ENCODE peak calls at places on chromosome 1, in ten cellular contexts. B is progenitor cell of endocrine pancreas, V is uterus, T is tibial artery, F is mucosa of descending colon, R is ovary, O is MM.1S, Y is psoas muscle, L is dorsolateral prefrontal cortex, Q is GM10248. D is an unnamed sample.

GRCh38 chr1:16386454-16387113 is 19.5 kb downstream of the SZRD1 start:
- DNase-seq in Q (no peak), T (no peak), B (no peak), L (no peak), F (no peak), V (no peak), O (no peak), Y (peak; percentile 81), R (no peak), D (no peak)

GRCh38 chr1:45409243-45409642 is 69.0 kb upstream of the MUTYH start:
- DNase-seq in Q (no peak), L (no peak), Y (no peak), B (no peak), V (no peak), O (no peak), T (no peak), F (no peak), R (no peak), D (no peak)

GRCh38 chr1:37752583-37753471 is 12.1 kb downstream of the EPHA10 start:
- DNase-seq in L (no peak), Y (no peak), Q (peak; percentile 71), B (peak; percentile 53), R (no peak), V (no peak), F (peak; percentile 62), O (peak; percentile 47), T (no peak), D (no peak)

GRCh38 chr1:10663668-10664035 is 132.8 kb downstream of the CASZ1 start:
- DNase-seq in O (no peak), B (no peak), L (peak; percentile 74), F (no peak), Y (peak; percentile 75), V (peak; percentile 66), R (peak; percentile 58), T (peak; percentile 68), Q (no peak), D (peak; percentile 46)

GRCh38 chr1:247448107-247448778 is 9.7 kb downstream of the OR2B11 start:
- DNase-seq in Q (no peak), R (peak; percentile 53), L (peak; percentile 67), Y (peak; percentile 76), T (no peak), B (peak; percentile 48), F (peak; percentile 72), V (peak; percentile 57), O (no peak), D (no peak)

GRCh38 chr1:151056149-151056548 is 3.3 kb downstream of the CDC42SE1 start:
- DNase-seq in Y (no peak), B (no peak), L (no peak), V (no peak), R (no peak), F (no peak), O (peak; percentile 71), Q (no peak), T (no peak), D (no peak)

GRCh38 chr1:26225033-26225831 is 8.8 kb upstream of the CEP85 start:
- DNase-seq in T (peak; percentile 39), Y (peak; percentile 85), R (peak; percentile 55), V (peak; percentile 42), O (no peak), L (peak; percentile 81), B (peak; percentile 77), F (peak; percentile 82), Q (no peak), D (peak; percentile 42)

GRCh38 chr1:203536981-203537455 is 43.1 kb downstream of the OPTC start:
- DNase-seq in O (no peak), R (peak; percentile 49), T (peak; percentile 63), L (no peak), F (no peak), B (no peak), V (peak; percentile 81), Q (no peak), Y (no peak), D (no peak)

GRCh38 chr1:20322825-20323612 is 32.3 kb downstream of the VWA5B1 start:
- DNase-seq in O (no peak), F (no peak), V (no peak), R (no peak), T (no peak), Y (no peak), B (no peak), Q (no peak), L (no peak), D (no peak)

GRCh38 chr1:43634729-43635128 is 15.2 kb upstream of the KDM4A start:
- DNase-seq in Y (no peak), R (no peak), T (no peak), F (no peak), L (no peak), V (no peak), Q (no peak), B (no peak), O (no peak), D (no peak)

GRCh38 chr1:232614811-232615210 is 15.1 kb downstream of the SIPA1L2 start:
- DNase-seq in Y (no peak), F (no peak), Q (no peak), T (no peak), B (no peak), R (no peak), L (no peak), O (no peak), V (no peak), D (no peak)

DNA sequence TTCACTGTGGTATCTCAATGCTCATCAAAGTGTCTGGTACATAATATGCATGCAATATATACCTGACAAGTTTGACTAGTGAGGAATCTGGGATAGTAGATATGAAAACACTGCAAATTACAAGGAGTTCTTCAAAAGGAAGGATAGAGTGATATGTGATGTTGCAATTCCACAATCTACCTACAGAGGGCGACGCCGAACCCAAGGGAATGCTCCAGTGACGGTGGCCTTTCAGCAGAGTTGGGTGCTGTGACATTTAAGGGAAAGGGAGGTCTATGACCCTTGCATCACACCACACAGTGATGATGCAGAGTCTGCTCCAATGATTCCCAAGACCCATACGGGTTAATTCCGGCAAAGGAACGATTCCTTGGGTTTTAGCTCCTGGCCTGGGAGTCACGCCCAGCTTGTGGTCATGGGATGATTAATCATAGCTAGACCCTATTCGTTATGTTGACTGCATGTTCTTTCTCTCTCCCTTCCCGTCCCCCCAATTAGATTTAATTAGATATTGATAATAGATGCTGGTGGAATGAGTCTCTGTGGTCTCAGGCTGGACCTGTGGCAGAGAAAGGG is 123.0 kb upstream of the IGSF21 start:
- DNase-seq in Q (peak; percentile 36), V (no peak), Y (no peak), T (no peak), L (no peak), F (no peak), R (no peak), B (peak; percentile 14), O (peak; percentile 10), D (no peak)
- TF ChIP-seq CTCF in Q (peak; percentile 40), V (no peak), Y (peak; percentile 20), T (peak; percentile 28), L (peak; percentile 52), F (peak; percentile 44), R (no peak), B (peak; percentile 74), O (peak; percentile 73), D (peak; percentile 70)

GRCh38 chr1:75257424-75257823 is 123.2 kb downstream of the LHX8 start:
- DNase-seq in Y (no peak), L (no peak), F (no peak), T (no peak), Q (no peak), V (no peak), B (no peak), R (no peak), O (no peak), D (no peak)
- TF ChIP-seq CTCF in Y (no peak), L (no peak), F (no peak), T (no peak), Q (no peak), V (no peak), B (peak; percentile 45), R (no peak), O (no peak), D (no peak)

DNA sequence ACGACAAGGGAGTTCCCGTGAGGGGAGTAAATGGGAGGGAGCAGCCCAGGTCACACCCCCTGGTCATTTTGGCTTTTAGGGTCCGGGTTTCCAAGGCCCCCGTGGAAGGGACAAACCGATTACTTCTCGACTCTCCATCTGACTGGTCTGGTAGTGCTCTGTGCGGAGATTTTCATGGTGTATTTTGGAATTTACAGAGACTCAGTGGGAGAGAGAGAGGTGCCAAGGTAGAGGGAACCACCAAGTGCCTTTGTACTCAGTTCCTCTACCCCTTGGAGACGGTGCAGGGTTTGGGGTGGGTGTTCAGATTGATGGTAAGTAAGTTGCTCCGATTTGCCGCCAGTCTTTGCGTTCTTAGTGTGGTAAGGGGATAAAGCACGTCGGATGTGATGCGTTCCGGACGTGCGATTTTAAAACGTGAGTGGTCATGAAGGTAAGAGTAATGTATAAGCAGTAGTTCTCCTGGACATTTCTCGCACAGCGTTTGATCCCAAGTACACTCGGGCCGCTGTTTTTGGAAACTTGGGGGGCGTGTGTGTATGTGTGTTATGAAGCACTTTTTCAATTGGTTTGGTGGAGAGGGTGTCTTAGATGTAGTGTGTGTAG is 664 bp downstream of the SUCO start:
- DNase-seq in T (peak; percentile 48), Q (peak; percentile 10), B (no peak), Y (peak; percentile 36), R (peak; percentile 39), V (peak; percentile 31), O (peak; percentile 36), F (peak; percentile 29), L (no peak), D (no peak)
- TF ChIP-seq CTCF in T (no peak), Q (no peak), B (no peak), Y (no peak), R (no peak), V (no peak), O (no peak), F (no peak), L (no peak), D (no peak)

GRCh38 chr1:4614371-4615137 is 39.9 kb upstream of the AJAP1 start:
- DNase-seq in Y (peak; percentile 12), R (no peak), V (no peak), Q (no peak), T (no peak), O (no peak), L (no peak), F (peak; percentile 15), B (no peak), D (no peak)

GRCh38 chr1:4616831-4617465 is 37.5 kb upstream of the AJAP1 start:
- DNase-seq in R (no peak), L (no peak), O (no peak), B (no peak), V (no peak), F (peak; percentile 19), T (no peak), Y (peak; percentile 44), Q (no peak), D (no peak)

GRCh38 chr1:4615501-4615900 is 38.9 kb upstream of the AJAP1 start:
- DNase-seq in R (no peak), Q (no peak), Y (peak; percentile 15), F (peak; percentile 34), L (no peak), T (no peak), B (no peak), V (no peak), O (no peak), D (no peak)

GRCh38 chr1:4613606-4614370 is 40.6 kb upstream of the AJAP1 start:
- DNase-seq in F (peak; percentile 16), L (no peak), Q (no peak), T (no peak), O (no peak), B (no peak), V (no peak), Y (peak; percentile 28), R (no peak), D (no peak)

DNA sequence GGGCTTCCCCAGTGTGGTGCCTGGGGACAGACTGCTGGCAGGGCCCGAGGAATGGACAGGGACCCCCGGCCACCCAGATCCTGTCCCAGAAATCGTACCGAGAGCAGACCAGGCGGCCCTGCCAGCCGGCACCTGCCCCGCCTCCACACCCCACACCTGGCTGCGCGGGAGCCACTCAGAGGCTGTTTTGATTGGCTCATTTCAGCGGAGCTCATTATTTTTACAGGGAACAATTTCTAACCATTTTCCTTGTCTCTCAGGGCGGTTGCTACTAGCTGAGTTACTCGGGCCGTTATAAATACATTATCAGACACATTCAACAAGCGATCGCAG is 39.3 kb upstream of the AJAP1 start:
- DNase-seq in Y (peak; percentile 35), F (no peak), V (no peak), Q (no peak), R (no peak), B (no peak), L (no peak), T (no peak), O (no peak), D (no peak)
- TF ChIP-seq CTCF in Y (no peak), F (no peak), V (no peak), Q (no peak), R (no peak), B (no peak), L (no peak), T (no peak), O (no peak), D (no peak)

D was measured in mesothelial cell of epicardium.